ENCODE peak calls at places on chromosomes 11 and 22, in four cellular contexts. P is GM12878, W is K562, Q is HL-60. R is an unnamed sample.

GRCh38 chr11:17273668-17274321 is 2.7 kb upstream of the NUCB2 start:
- DNase-seq in P (no peak), W (no peak), Q (peak; percentile 96), R (no peak)

GRCh38 chr22:30430933-30431332 is 5.4 kb downstream of the MTFP1 start:
- DNase-seq in P (no peak), W (no peak), Q (no peak), R (no peak)

GRCh38 chr11:1931791-1932480 is 12.4 kb downstream of the TNNT3 start:
- DNase-seq in P (no peak), W (no peak), Q (no peak), R (no peak)

GRCh38 chr11:86116386-86116726 is 47.5 kb upstream of the PICALM start:
- DNase-seq in P (peak; percentile 77), W (no peak), Q (no peak), R (peak; percentile 31)

GRCh38 chr22:20236052-20236717 is 31.9 kb downstream of the RTN4R start:
- DNase-seq in P (no peak), W (no peak), Q (no peak), R (no peak)

GRCh38 chr11:120978701-120979100 is 45.2 kb upstream of the TBCEL start:
- DNase-seq in P (no peak), W (no peak), Q (no peak), R (no peak)

GRCh38 chr11:69054397-69055211 is 5.9 kb downstream of the TPCN2 start:
- DNase-seq in P (no peak), W (no peak), Q (no peak), R (no peak)

GRCh38 chr11:15972838-15973237 is 383.5 kb downstream of the SOX6 start:
- DNase-seq in P (no peak), W (no peak), Q (no peak), R (no peak)

GRCh38 chr11:5349550-5349949 is 1.8 kb upstream of the OR51B6 start:
- DNase-seq in P (no peak), W (no peak), Q (no peak), R (no peak)

GRCh38 chr11:8865304-8865703 is 45.7 kb upstream of the AKIP1 start:
- DNase-seq in P (no peak), W (no peak), Q (no peak), R (no peak)

GRCh38 chr11:109405671-109406070 is 16.3 kb upstream of the C11orf87 start:
- DNase-seq in P (no peak), W (no peak), Q (no peak), R (no peak)

GRCh38 chr11:119307219-119307618 is 9.7 kb downstream of the MCAM start:
- DNase-seq in P (no peak), W (no peak), Q (no peak), R (no peak)

GRCh38 chr11:72821221-72821919 is 7.2 kb downstream of the ATG16L2 start:
- DNase-seq in P (no peak), W (peak; percentile 55), Q (no peak), R (no peak)

GRCh38 chr22:35835998-35836691 is 118.5 kb downstream of the APOL5 start:
- DNase-seq in P (no peak), W (no peak), Q (no peak), R (no peak)

GRCh38 chr11:95884364-95884763 is 39.5 kb downstream of the MTMR2 start:
- DNase-seq in P (no peak), W (no peak), Q (no peak), R (no peak)

GRCh38 chr11:130622126-130622525 is 173.7 kb downstream of the ADAMTS15 start:
- DNase-seq in P (no peak), W (no peak), Q (no peak), R (no peak)

GRCh38 chr22:41341990-41342389 is 39.8 kb upstream of the TEF start:
- DNase-seq in P (peak; percentile 13), W (no peak), Q (no peak), R (peak; percentile 77)

GRCh38 chr11:107591098-107591445 is at the start of gene ELMOD1:
- DNase-seq in P (no peak), W (peak; percentile 60), Q (no peak), R (peak; percentile 42)

GRCh38 chr11:107719062-107719461 is 7.2 kb upstream of the SLN start:
- DNase-seq in P (no peak), W (no peak), Q (no peak), R (no peak)

GRCh38 chr11:77198440-77198849 is 70.4 kb downstream of the MYO7A start:
- DNase-seq in P (no peak), W (peak; percentile 82), Q (peak; percentile 39), R (peak; percentile 64)

GRCh38 chr11:13649619-13650018 is 18.8 kb upstream of the FAR1 start:
- DNase-seq in P (no peak), W (no peak), Q (no peak), R (no peak)

GRCh38 chr11:13644997-13645667 is 23.3 kb upstream of the FAR1 start:
- DNase-seq in P (no peak), W (no peak), Q (no peak), R (no peak)

GRCh38 chr11:13647391-13647790 is 21.1 kb upstream of the FAR1 start:
- DNase-seq in P (no peak), W (no peak), Q (no peak), R (no peak)
- TF ChIP-seq SPI1 in P (no peak), W (no peak), Q (no peak), R (no peak)

DNA sequence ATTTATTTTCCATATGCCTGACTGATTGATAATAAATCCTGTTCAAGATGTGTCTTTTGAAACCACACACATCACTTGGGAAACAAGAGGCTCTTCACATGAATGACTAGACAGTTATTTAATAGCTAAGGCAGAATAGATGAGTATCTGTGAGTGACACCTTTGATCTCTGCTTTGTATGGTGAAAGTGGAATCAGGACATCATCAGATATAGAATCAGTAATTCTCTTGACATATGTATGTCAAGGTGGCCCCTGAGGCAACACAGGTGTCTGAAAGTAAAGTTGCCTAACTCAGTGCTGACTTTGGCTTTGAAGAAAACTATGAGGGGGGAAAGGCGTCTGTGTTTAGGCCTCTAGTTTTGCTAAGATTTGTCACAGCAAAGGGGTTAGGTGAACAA is 11.5 kb upstream of the CASP4 start:
- DNase-seq in P (no peak), W (no peak), Q (no peak), R (no peak)
- TF ChIP-seq SPI1 in P (no peak), W (no peak), Q (no peak), R (no peak)

GRCh38 chr11:19686234-19686633 is 26.4 kb upstream of the NAV2 start:
- DNase-seq in P (no peak), W (no peak), Q (no peak), R (no peak)
- TF ChIP-seq SPI1 in P (no peak), W (no peak), Q (no peak), R (no peak)

GRCh38 chr11:61186504-61186903 is 16.8 kb upstream of the PGA3 start:
- DNase-seq in P (no peak), W (no peak), Q (no peak), R (no peak)

GRCh38 chr11:61183645-61184044 is 19.7 kb upstream of the PGA3 start:
- DNase-seq in P (no peak), W (no peak), Q (no peak), R (no peak)

GRCh38 chr11:61176446-61176845 is 15.2 kb upstream of the VPS37C start:
- DNase-seq in P (no peak), W (no peak), Q (no peak), R (no peak)

DNA sequence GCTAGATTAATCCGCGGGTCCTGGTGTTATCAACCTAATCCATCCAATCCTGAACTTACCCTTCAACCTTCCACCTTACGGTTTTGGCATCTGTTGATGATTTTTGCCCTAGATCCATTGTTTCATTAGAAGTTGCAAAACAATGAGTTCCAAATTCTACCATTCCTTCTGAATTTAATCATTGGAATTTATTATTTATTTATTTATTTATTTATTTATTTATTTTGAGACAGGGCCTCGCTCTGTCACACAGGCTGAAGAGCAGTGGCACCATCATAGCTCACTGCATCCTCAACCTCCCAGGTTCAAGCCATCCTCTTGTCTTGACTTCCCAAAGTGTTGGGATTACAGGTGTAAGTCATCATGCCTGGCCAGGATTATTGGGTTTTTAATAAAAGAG is 20.3 kb upstream of the VPS37C start:
- DNase-seq in P (no peak), W (no peak), Q (no peak), R (no peak)
- TF ChIP-seq SPI1 in P (no peak), W (no peak), Q (no peak), R (no peak)

DNA sequence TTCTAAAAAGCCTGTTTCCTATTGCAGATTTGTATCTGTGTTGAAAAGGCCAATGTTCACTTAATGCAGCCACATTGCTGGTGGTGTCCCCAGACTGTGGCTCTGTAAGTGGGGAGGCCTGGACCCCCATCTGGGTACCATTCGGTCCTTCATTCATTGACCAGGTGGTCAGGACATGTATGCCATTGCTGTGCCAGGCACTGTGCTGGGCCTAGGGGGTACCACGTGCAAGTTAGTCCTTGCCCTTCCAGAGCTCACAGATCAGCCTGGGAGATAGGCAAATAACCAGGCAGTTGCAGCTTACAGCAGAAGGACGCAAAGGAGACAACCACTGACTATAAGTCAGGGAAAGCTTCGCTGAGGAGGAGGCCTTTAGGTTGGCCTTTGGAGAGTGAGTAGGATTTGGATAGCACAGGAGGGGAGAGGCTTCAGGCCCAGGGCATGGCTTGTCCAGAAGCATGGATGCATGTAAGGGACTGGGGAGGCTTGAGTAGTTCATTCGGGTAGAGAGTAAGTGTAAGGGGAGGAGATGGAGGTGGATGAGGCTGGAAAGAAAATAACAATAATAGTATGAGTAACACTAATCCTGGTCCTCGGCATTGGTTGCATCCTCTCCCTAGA is 5.0 kb downstream of the PRDM11 start:
- DNase-seq in P (no peak), W (no peak), Q (no peak), R (no peak)
- TF ChIP-seq SPI1 in P (no peak), W (no peak), Q (no peak), R (no peak)

DNA sequence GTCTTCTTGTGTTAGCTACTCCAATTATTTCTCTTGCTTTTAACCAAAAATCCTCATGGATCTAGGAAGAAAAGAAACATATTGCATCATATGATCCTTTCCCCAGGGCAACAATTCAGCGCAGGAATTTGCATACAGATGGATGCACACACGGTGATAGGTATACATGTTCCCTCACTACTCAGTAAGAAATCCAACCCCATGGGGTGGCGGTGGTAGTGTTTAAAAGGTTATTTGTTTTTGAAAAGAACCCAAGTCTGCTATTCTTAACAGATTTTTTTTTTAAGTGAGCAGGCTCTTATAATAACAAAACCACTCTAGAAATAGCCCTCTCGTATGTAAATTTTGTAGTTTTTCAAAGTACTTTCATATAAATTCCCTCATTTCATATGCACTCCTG is 4.2 kb upstream of the SYN3 start:
- DNase-seq in P (no peak), W (no peak), Q (no peak), R (no peak)
- TF ChIP-seq SPI1 in P (no peak), W (no peak), Q (no peak), R (no peak)